ENCODE peak calls at places on chromosome 9, in ten cellular contexts. K, B, Q, W, I, F, O, C, Y and A are unnamed samples.

GRCh38 chr9:134166374-134166773 is 2.0 kb upstream of the RNU6ATAC start:
- DNase-seq in W (no peak), Y (no peak), Q (no peak), B (no peak), I (no peak), K (no peak), C (no peak), O (no peak), F (no peak), A (no peak)

GRCh38 chr9:4297151-4297794 is 2.6 kb downstream of the GLIS3 start:
- DNase-seq in W (peak; percentile 73), B (peak; percentile 68), I (no peak), Y (no peak), F (peak; percentile 10), O (peak; percentile 24), K (no peak), C (no peak), Q (peak; percentile 65), A (peak; percentile 38)

GRCh38 chr9:80586786-80587185 is 1015.0 kb downstream of the TLE4 start:
- DNase-seq in I (no peak), K (no peak), F (no peak), Y (no peak), O (no peak), C (no peak), W (no peak), Q (no peak), B (no peak), A (no peak)

GRCh38 chr9:95740217-95741004 is 135.1 kb upstream of the ERCC6L2 start:
- DNase-seq in Y (no peak), B (no peak), I (no peak), O (no peak), Q (no peak), K (no peak), F (no peak), C (no peak), W (no peak), A (no peak)

GRCh38 chr9:89339807-89340206 is 21.5 kb downstream of the SECISBP2 start:
- DNase-seq in Y (no peak), C (no peak), K (no peak), B (no peak), I (no peak), F (no peak), W (no peak), O (no peak), Q (no peak), A (no peak)

GRCh38 chr9:109282302-109282701 is 38.6 kb downstream of the EPB41L4B start:
- DNase-seq in C (no peak), I (no peak), O (no peak), Y (no peak), Q (no peak), F (no peak), B (no peak), K (no peak), W (no peak), A (no peak)

GRCh38 chr9:82295177-82295576 is 306.6 kb downstream of the SPATA31D1 start:
- DNase-seq in Q (no peak), B (no peak), F (no peak), W (no peak), C (no peak), K (no peak), O (no peak), I (no peak), Y (no peak), A (no peak)

GRCh38 chr9:99822596-99823391 is 1.1 kb downstream of the NR4A3 start:
- DNase-seq in O (peak; percentile 29), Y (no peak), I (no peak), F (peak; percentile 70), W (peak; percentile 41), B (peak; percentile 52), C (peak; percentile 14), Q (peak; percentile 32), K (peak; percentile 35), A (peak; percentile 70)

GRCh38 chr9:3243676-3244075 is 282.1 kb downstream of the RFX3 start:
- DNase-seq in K (no peak), W (no peak), I (no peak), F (no peak), Y (no peak), Q (no peak), B (no peak), C (no peak), O (no peak), A (no peak)

GRCh38 chr9:83061036-83061435 is 1.9 kb downstream of the RASEF start:
- DNase-seq in Q (no peak), C (no peak), B (no peak), K (no peak), W (peak; percentile 73), O (no peak), Y (no peak), F (no peak), I (no peak), A (peak; percentile 55)

GRCh38 chr9:78439866-78440830 is 143.2 kb downstream of the PSAT1 start:
- DNase-seq in C (no peak), B (no peak), I (no peak), O (no peak), Q (no peak), W (no peak), F (no peak), Y (no peak), K (no peak), A (no peak)

GRCh38 chr9:90801175-90801506 is 478 bp upstream of the SYK start:
- DNase-seq in F (no peak), I (no peak), K (no peak), B (no peak), O (no peak), Q (no peak), C (no peak), Y (no peak), W (no peak), A (peak; percentile 73)

GRCh38 chr9:109914280-109915027 is 134.5 kb downstream of the PALM2AKAP2 start:
- DNase-seq in W (no peak), K (no peak), Y (no peak), C (no peak), F (no peak), I (no peak), O (no peak), B (no peak), Q (no peak), A (no peak)

GRCh38 chr9:929719-930118 is 46.7 kb upstream of the DMRT3 start:
- DNase-seq in W (no peak), Y (no peak), F (no peak), B (no peak), K (no peak), I (no peak), O (no peak), Q (no peak), C (no peak), A (no peak)

GRCh38 chr9:82912639-82913038 is 150.3 kb downstream of the RASEF start:
- DNase-seq in F (no peak), C (no peak), B (no peak), O (no peak), Y (no peak), K (no peak), Q (no peak), W (peak; percentile 15), I (no peak), A (no peak)

GRCh38 chr9:115992834-115993233 is 160.8 kb upstream of the PAPPA start:
- DNase-seq in K (no peak), I (no peak), B (no peak), Q (no peak), C (no peak), Y (no peak), F (no peak), O (no peak), W (peak; percentile 55), A (no peak)

GRCh38 chr9:33202552-33203300 is 35.6 kb upstream of the B4GALT1 start:
- DNase-seq in Y (no peak), O (no peak), C (no peak), W (no peak), B (no peak), K (no peak), I (no peak), F (peak; percentile 16), Q (peak; percentile 69), A (no peak)

GRCh38 chr9:127990539-127990938 is 9.8 kb upstream of the EEIG1 start:
- DNase-seq in F (no peak), B (no peak), K (no peak), O (no peak), W (no peak), C (no peak), Y (no peak), I (no peak), Q (no peak), A (no peak)

GRCh38 chr9:31715250-31715649 is 669.2 kb upstream of the ACO1 start:
- DNase-seq in F (no peak), W (peak; percentile 4), I (no peak), Q (no peak), C (no peak), K (no peak), O (no peak), Y (no peak), B (no peak), A (no peak)

GRCh38 chr9:122951056-122951455 is 10.2 kb downstream of the RABGAP1 start:
- DNase-seq in K (no peak), B (no peak), F (no peak), I (no peak), O (no peak), Q (no peak), Y (no peak), W (no peak), C (no peak), A (no peak)

GRCh38 chr9:13790055-13790454 is 510.6 kb upstream of the MPDZ start:
- DNase-seq in F (no peak), O (no peak), Q (no peak), B (no peak), I (no peak), W (no peak), Y (no peak), C (no peak), K (no peak), A (no peak)

GRCh38 chr9:136567651-136568287 is 21.9 kb upstream of the NOTCH1 start:
- DNase-seq in Q (peak; percentile 73), I (no peak), C (peak; percentile 77), K (no peak), F (no peak), O (no peak), Y (no peak), W (peak; percentile 86), B (peak; percentile 93), A (no peak)

GRCh38 chr9:4011062-4011461 is 288.8 kb downstream of the GLIS3 start:
- DNase-seq in W (peak; percentile 36), K (no peak), Q (no peak), O (no peak), B (no peak), Y (no peak), F (no peak), C (no peak), I (no peak), A (peak; percentile 14)

GRCh38 chr9:135798303-135798585 is 96.3 kb downstream of the KCNT1 start:
- DNase-seq in W (no peak), F (no peak), Y (no peak), K (no peak), I (no peak), O (no peak), Q (no peak), B (no peak), C (no peak), A (no peak)

GRCh38 chr9:124353166-124353768 is 62.0 kb downstream of the PSMB7 start:
- DNase-seq in F (no peak), Q (no peak), I (no peak), Y (no peak), O (no peak), C (no peak), K (no peak), B (no peak), W (no peak), A (no peak)

GRCh38 chr9:2242778-2243395 is 227.7 kb downstream of the SMARCA2 start:
- DNase-seq in Q (no peak), C (no peak), Y (no peak), W (no peak), F (no peak), B (peak; percentile 37), O (peak; percentile 85), K (no peak), I (no peak), A (no peak)

GRCh38 chr9:32928912-32929311 is 72.5 kb downstream of the APTX start:
- DNase-seq in K (no peak), Y (no peak), W (peak; percentile 37), I (no peak), B (no peak), O (no peak), F (no peak), Q (no peak), C (no peak), A (no peak)

GRCh38 chr9:136045595-136046554 is 49.2 kb downstream of the NACC2 start:
- DNase-seq in K (no peak), F (no peak), C (no peak), B (no peak), O (no peak), Q (no peak), Y (no peak), W (no peak), I (no peak), A (no peak)